ENCODE peak calls at places on chromosome 9, in ten cellular contexts. A, W, T, E, J, K, Z, X, D and S are unnamed samples.

GRCh38 chr9:132187006-132187760 is 25.3 kb downstream of the NTNG2 start:
- DNase-seq in T (no peak), K (no peak), A (no peak), W (no peak), E (no peak), J (no peak), X (no peak), Z (no peak), D (no peak), S (no peak)

GRCh38 chr9:84123648-84124406 is 143.2 kb downstream of the RMI1 start:
- DNase-seq in W (no peak), X (no peak), D (no peak), E (peak), K (no peak), J (no peak), A (no peak), T (no peak), Z (no peak), S (no peak)

GRCh38 chr9:3200331-3200774 is 325.4 kb downstream of the RFX3 start:
- DNase-seq in J (no peak), K (no peak), T (no peak), E (no peak), A (no peak), X (peak), W (no peak), D (peak), Z (no peak), S (no peak)

GRCh38 chr9:13354733-13355132 is 75.2 kb upstream of the MPDZ start:
- DNase-seq in K (no peak), E (no peak), A (no peak), Z (no peak), T (no peak), J (no peak), D (peak), X (peak), W (no peak), S (no peak)

GRCh38 chr9:127690735-127691134 is 16.1 kb upstream of the CFAP157 start:
- DNase-seq in W (no peak), X (no peak), T (no peak), J (no peak), A (no peak), Z (no peak), D (no peak), K (no peak), E (no peak), S (no peak)

GRCh38 chr9:7368410-7369292 is 430.9 kb downstream of the DMAC1 start:
- DNase-seq in W (no peak), D (peak), X (peak), E (no peak), K (no peak), A (no peak), T (no peak), J (no peak), Z (no peak), S (no peak)

GRCh38 chr9:33464045-33464636 is 9.6 kb downstream of the NOL6 start:
- DNase-seq in Z (no peak), T (peak), X (no peak), A (no peak), J (no peak), D (no peak), K (no peak), W (no peak), E (no peak), S (no peak)

GRCh38 chr9:99239341-99240055 is 17.4 kb downstream of the SEC61B start:
- DNase-seq in Z (no peak), J (no peak), D (peak), K (no peak), T (no peak), X (peak), W (no peak), E (no peak), A (no peak), S (no peak)

GRCh38 chr9:108972626-108973209 is 38.5 kb downstream of the ABITRAM start:
- DNase-seq in T (no peak), D (peak), A (no peak), Z (no peak), E (no peak), X (peak), J (no peak), W (no peak), K (no peak), S (no peak)

GRCh38 chr9:21813575-21814473 is 11.4 kb downstream of the MTAP start:
- DNase-seq in W (peak), J (peak), X (peak), E (peak), Z (peak), T (no peak), D (peak), A (peak), K (peak), S (no peak)

GRCh38 chr9:81621785-81622243 is 67.5 kb downstream of the TLE1 start:
- DNase-seq in X (no peak), K (no peak), A (no peak), D (no peak), T (no peak), J (no peak), E (no peak), W (no peak), Z (no peak), S (no peak)

GRCh38 chr9:22079873-22080341 is 70.8 kb upstream of the CDKN2B start:
- DNase-seq in K (no peak), W (no peak), D (peak), Z (no peak), X (peak), J (peak), T (no peak), E (peak), A (no peak), S (no peak)

GRCh38 chr9:127686461-127687393 is 20.1 kb upstream of the CFAP157 start:
- DNase-seq in Z (no peak), J (no peak), A (no peak), T (no peak), X (no peak), E (no peak), W (no peak), D (no peak), K (no peak), S (no peak)

GRCh38 chr9:125655691-125656410 is 51.2 kb downstream of the MAPKAP1 start:
- DNase-seq in Z (no peak), A (no peak), J (no peak), W (no peak), X (peak), K (no peak), T (no peak), E (no peak), D (no peak), S (no peak)

GRCh38 chr9:107486674-107487520 is 2.7 kb downstream of the KLF4 start:
- DNase-seq in A (no peak), Z (peak), D (peak), X (no peak), T (peak), K (no peak), W (peak), E (no peak), J (no peak), S (no peak)

GRCh38 chr9:130347036-130347435 is 81.5 kb downstream of the HMCN2 start:
- DNase-seq in J (no peak), Z (no peak), T (no peak), A (no peak), D (no peak), E (no peak), X (no peak), W (no peak), K (no peak), S (no peak)

GRCh38 chr9:130347931-130348330 is 82.4 kb downstream of the HMCN2 start:
- DNase-seq in W (no peak), D (no peak), K (no peak), E (no peak), T (no peak), A (no peak), Z (no peak), J (no peak), X (no peak), S (no peak)

GRCh38 chr9:130345009-130345992 is 79.7 kb downstream of the HMCN2 start:
- DNase-seq in W (no peak), A (no peak), K (no peak), T (no peak), X (no peak), E (no peak), J (no peak), Z (no peak), D (no peak), S (no peak)

GRCh38 chr9:130345993-130346385 is 80.4 kb downstream of the HMCN2 start:
- DNase-seq in E (no peak), D (no peak), Z (no peak), X (no peak), K (no peak), W (no peak), T (no peak), J (no peak), A (no peak), S (no peak)

DNA sequence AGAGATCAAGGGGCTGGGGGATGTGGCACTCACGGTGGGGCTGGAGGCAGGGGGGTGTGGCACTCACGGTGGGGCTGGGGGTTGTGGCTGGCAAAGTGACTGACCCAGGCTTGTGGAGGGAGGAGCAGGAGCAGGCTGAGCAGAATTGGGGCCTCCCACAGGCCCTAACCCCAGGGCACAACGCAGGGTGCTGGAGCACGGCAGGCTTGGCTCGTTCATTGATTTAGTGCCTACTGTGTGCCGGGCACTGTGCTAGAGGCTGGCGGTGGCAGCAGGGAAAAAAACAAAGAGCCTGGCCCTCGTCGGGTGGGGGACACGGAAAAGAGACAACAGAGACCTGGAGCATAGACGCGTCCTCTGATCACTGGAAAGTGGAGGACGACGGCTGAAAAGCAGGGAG is 80.9 kb downstream of the HMCN2 start:
- DNase-seq in E (no peak), Z (no peak), T (no peak), J (no peak), A (no peak), X (no peak), W (no peak), K (no peak), D (no peak), S (no peak)
- TF ChIP-seq CTCF in E (no peak), Z (no peak), T (no peak), J (no peak), A (no peak), X (no peak), W (no peak), K (no peak), D (no peak), S (no peak)

GRCh38 chr9:134039386-134040175 is 14.3 kb downstream of the BRD3OS start:
- DNase-seq in X (no peak), T (no peak), Z (no peak), A (no peak), D (no peak), W (no peak), E (no peak), J (no peak), K (no peak), S (no peak)
- TF ChIP-seq CTCF in X (no peak), T (no peak), Z (no peak), A (no peak), D (no peak), W (no peak), E (no peak), J (no peak), K (no peak), S (no peak)

GRCh38 chr9:110173322-110173642 is 34.7 kb downstream of the C9orf152 start:
- DNase-seq in A (no peak), T (no peak), X (no peak), J (no peak), Z (no peak), D (no peak), E (no peak), K (no peak), W (no peak), S (no peak)

GRCh38 chr9:110178281-110178680 is 29.7 kb downstream of the C9orf152 start:
- DNase-seq in Z (no peak), X (no peak), K (no peak), A (no peak), E (no peak), J (no peak), D (no peak), W (no peak), T (no peak), S (no peak)

GRCh38 chr9:110170728-110171257 is 37.2 kb downstream of the C9orf152 start:
- DNase-seq in W (no peak), X (no peak), E (no peak), T (no peak), J (no peak), Z (no peak), K (no peak), D (no peak), A (no peak), S (no peak)

GRCh38 chr9:110179734-110180133 is 28.2 kb downstream of the C9orf152 start:
- DNase-seq in E (no peak), X (peak), T (no peak), D (peak), W (no peak), K (no peak), J (no peak), Z (no peak), A (no peak), S (no peak)

GRCh38 chr9:110175275-110175968 is 32.5 kb downstream of the C9orf152 start:
- DNase-seq in J (no peak), E (no peak), A (no peak), T (no peak), X (no peak), Z (no peak), K (peak), D (no peak), W (no peak), S (no peak)
- TF ChIP-seq CTCF in J (no peak), E (no peak), A (no peak), T (no peak), X (no peak), Z (no peak), K (no peak), D (no peak), W (no peak), S (no peak)

DNA sequence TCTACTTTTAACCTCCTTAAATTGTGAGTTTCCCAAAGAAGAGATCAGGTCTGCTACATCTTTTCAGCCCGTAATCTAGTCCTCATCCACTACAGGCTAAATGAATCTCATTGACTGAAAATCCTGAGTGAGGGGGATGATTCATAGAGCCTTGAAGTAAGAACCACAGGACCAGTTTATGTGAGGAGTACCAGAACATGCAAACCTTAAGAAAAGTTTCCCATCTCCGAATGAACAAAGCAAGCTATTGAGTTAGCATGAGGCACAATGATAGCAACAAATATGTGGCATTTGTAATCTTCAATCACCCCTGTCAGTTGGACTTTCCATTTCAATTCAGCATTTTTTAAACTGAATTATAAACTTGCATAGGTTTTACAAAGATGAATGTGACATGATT is 197.0 kb downstream of the ALDH1A1 start:
- DNase-seq in K (no peak), T (no peak), A (no peak), J (no peak), E (no peak), X (no peak), D (no peak), Z (no peak), W (no peak), S (no peak)
- TF ChIP-seq CTCF in K (no peak), T (no peak), A (no peak), J (no peak), E (no peak), X (no peak), D (no peak), Z (no peak), W (no peak), S (no peak)

DNA sequence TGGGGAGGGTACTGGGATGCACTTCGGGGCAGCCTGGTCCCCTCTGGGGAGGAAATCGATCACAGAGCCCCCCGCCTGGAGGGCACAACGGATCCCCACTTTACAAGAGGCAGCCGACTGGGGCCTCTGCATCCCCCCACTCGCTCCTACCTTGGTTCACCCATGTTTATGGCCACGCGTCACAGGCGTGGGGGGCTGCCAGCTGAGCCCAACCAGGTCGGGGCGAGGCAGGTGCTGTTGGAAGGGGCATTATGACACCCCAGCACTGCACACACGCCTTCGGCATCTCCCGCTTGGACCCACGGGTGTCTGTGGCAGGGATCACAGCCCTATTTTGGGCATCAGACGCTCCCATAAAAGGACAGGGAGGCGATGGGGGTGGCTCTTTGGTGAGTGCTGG is 14.6 kb downstream of the SOHLH1 start:
- DNase-seq in T (no peak), E (no peak), J (no peak), D (no peak), K (no peak), A (no peak), W (no peak), X (no peak), Z (no peak), S (no peak)
- TF ChIP-seq CTCF in T (no peak), E (no peak), J (no peak), D (no peak), K (no peak), A (no peak), W (no peak), X (no peak), Z (no peak), S (no peak)

GRCh38 chr9:35035851-35036701 is 36.3 kb downstream of the VCP start:
- DNase-seq in K (no peak), T (peak), E (no peak), W (peak), Z (peak), A (no peak), J (no peak), X (peak), D (peak), S (no peak)
- TF ChIP-seq CTCF in K (no peak), T (no peak), E (no peak), W (no peak), Z (no peak), A (no peak), J (no peak), X (no peak), D (peak), S (no peak)

GRCh38 chr9:95268681-95269080 is 48.8 kb downstream of the FANCC start:
- DNase-seq in A (peak), D (peak), T (no peak), E (peak), Z (no peak), X (peak), K (peak), J (no peak), W (no peak), S (no peak)

GRCh38 chr9:95266649-95267048 is 50.9 kb downstream of the FANCC start:
- DNase-seq in W (no peak), J (no peak), Z (no peak), A (no peak), D (no peak), T (no peak), X (no peak), K (no peak), E (peak), S (no peak)

GRCh38 chr9:95265960-95266359 is 51.5 kb downstream of the FANCC start:
- DNase-seq in Z (no peak), E (no peak), X (no peak), T (no peak), W (no peak), J (no peak), A (no peak), K (no peak), D (no peak), S (no peak)

GRCh38 chr9:95261890-95262289 is 55.6 kb downstream of the FANCC start:
- DNase-seq in Z (no peak), W (no peak), D (peak), X (peak), J (no peak), T (no peak), K (peak), E (no peak), A (no peak), S (no peak)

GRCh38 chr9:95264954-95265615 is 52.4 kb downstream of the FANCC start:
- DNase-seq in X (peak), D (peak), T (no peak), A (no peak), E (no peak), Z (no peak), K (no peak), W (no peak), J (no peak), S (no peak)
- TF ChIP-seq CTCF in X (peak), D (peak), T (peak), A (peak), E (no peak), Z (peak), K (peak), W (peak), J (no peak), S (no peak)